ENCODE peak calls at places on chromosomes 16 and 17, in five cellular contexts. D is H9, E is neuronal stem cell, I is trophoblast cell, H is H1. W is an unnamed sample.

GRCh38 chr17:15091825-15092224 is 173.3 kb downstream of the PMP22 start:
- DNase-seq in D (no peak), E (no peak), I (no peak), H (no peak), W (no peak)

GRCh38 chr16:47204736-47205499 is 61.2 kb upstream of the NETO2 start:
- DNase-seq in D (no peak), E (no peak), I (no peak), H (no peak), W (no peak)

GRCh38 chr16:66928702-66929388 is 3.5 kb upstream of the RRAD start:
- DNase-seq in D (peak; percentile 70), E (no peak), I (no peak), H (peak; percentile 34), W (peak; percentile 55)

GRCh38 chr16:85718682-85719081 is 29.9 kb upstream of the GINS2 start:
- DNase-seq in D (peak; percentile 67), E (no peak), I (peak; percentile 38), H (no peak), W (peak; percentile 25)

GRCh38 chr16:83336630-83337029 is 471.1 kb upstream of the HSBP1 start:
- DNase-seq in D (no peak), E (no peak), I (no peak), H (no peak), W (peak; percentile 35)

GRCh38 chr17:39636927-39637736 is at the start of gene STARD3:
- DNase-seq in D (peak; percentile 97), E (peak; percentile 81), I (peak; percentile 89), H (no peak), W (peak; percentile 88)

GRCh38 chr17:33651631-33652030 is 358.5 kb upstream of the ASIC2 start:
- DNase-seq in D (peak; percentile 62), E (no peak), I (peak; percentile 22), H (no peak), W (peak; percentile 5)

GRCh38 chr17:41610965-41611640 is 1.5 kb downstream of the KRT16 start:
- DNase-seq in D (no peak), E (no peak), I (no peak), H (no peak), W (no peak)

GRCh38 chr16:19338335-19338734 is 52.8 kb downstream of the CLEC19A start:
- DNase-seq in D (no peak), E (no peak), I (peak; percentile 38), H (no peak), W (no peak)

GRCh38 chr16:88392616-88393015 is 9.9 kb downstream of the ZNF469 start:
- DNase-seq in D (no peak), E (no peak), I (no peak), H (no peak), W (no peak)

GRCh38 chr17:77774182-77774581 is 184.3 kb upstream of the TNRC6C start:
- DNase-seq in D (no peak), E (no peak), I (no peak), H (no peak), W (no peak)

GRCh38 chr16:89844739-89845339 is 16.6 kb downstream of the SPIRE2 start:
- DNase-seq in D (no peak), E (no peak), I (no peak), H (no peak), W (no peak)

GRCh38 chr16:89843409-89844350 is 15.4 kb downstream of the SPIRE2 start:
- DNase-seq in D (no peak), E (no peak), I (no peak), H (no peak), W (no peak)

GRCh38 chr16:89845417-89845816 is 17.1 kb downstream of the SPIRE2 start:
- DNase-seq in D (no peak), E (no peak), I (no peak), H (no peak), W (no peak)

GRCh38 chr16:89842471-89843408 is 14.5 kb downstream of the SPIRE2 start:
- DNase-seq in D (peak; percentile 22), E (no peak), I (peak; percentile 95), H (no peak), W (peak; percentile 54)

GRCh38 chr16:89841275-89841674 is 13.0 kb downstream of the SPIRE2 start:
- DNase-seq in D (no peak), E (no peak), I (no peak), H (no peak), W (no peak)
- H2BK12ac ChIP-seq in D (no peak overlapping the region), E (no peak overlapping the region), I (no peak overlapping the region), H (no peak overlapping the region), W (no peak overlapping the region)

GRCh38 chr17:6690641-6691040 is 22.5 kb downstream of the SLC13A5 start:
- DNase-seq in D (no peak), E (no peak), I (no peak), H (no peak), W (no peak)

GRCh38 chr17:6684881-6685767 is 28.0 kb downstream of the SLC13A5 start:
- DNase-seq in D (no peak), E (no peak), I (no peak), H (no peak), W (no peak)

GRCh38 chr17:6686026-6686425 is 27.1 kb downstream of the SLC13A5 start:
- DNase-seq in D (no peak), E (no peak), I (no peak), H (no peak), W (no peak)

GRCh38 chr17:6684460-6684783 is 28.7 kb downstream of the SLC13A5 start:
- DNase-seq in D (no peak), E (no peak), I (no peak), H (no peak), W (no peak)

DNA sequence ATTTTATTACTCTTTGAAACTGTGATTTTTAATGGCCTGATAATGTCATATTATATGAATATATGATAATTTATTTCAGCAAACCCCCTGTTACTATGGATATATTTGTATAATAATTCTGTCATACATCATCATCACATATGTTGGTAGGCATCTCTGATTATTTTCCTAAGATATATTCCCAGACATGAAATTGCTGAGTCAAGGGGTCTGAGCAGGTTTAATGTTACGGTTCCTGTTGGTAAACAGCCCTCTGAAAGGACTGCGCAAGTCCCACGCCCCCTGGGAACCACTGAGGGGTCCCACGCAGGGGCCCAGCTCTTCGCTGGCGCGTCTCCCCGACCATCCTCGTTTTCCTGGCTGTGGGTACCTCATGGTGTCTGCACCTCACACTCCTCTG is 24.2 kb downstream of the SLC13A5 start:
- DNase-seq in D (no peak), E (no peak), I (no peak), H (no peak), W (no peak)
- H2BK12ac ChIP-seq in D (no peak overlapping the region), E (no peak overlapping the region), I (no peak overlapping the region), H (no peak overlapping the region), W (no peak overlapping the region)

GRCh38 chr17:81575836-81576235 is 23.7 kb upstream of the FAAP100 start:
- DNase-seq in D (no peak), E (no peak), I (no peak), H (no peak), W (no peak)
- H2BK12ac ChIP-seq in D (no peak overlapping the region), E (no peak overlapping the region), I (no peak overlapping the region), H (no peak overlapping the region), W (no peak overlapping the region)

DNA sequence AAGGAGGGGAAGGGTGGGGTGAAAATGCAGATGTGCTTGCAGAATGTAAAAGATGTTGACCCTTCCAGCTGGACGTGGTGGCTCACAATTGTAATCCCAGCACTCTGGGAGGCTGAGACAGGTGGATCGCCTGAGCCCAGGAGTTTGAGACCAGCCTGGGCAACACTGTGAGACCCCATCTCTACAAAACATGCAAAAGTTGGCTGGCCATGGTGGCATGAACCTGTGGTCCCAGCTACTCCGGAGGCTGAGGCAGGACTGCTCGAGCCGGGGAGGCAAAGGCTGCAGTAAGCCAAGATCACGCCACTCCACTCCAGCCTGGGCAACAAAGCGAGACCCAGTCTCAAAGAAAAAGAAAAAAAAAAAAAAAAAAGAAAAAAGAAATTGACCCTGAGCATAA is 17.8 kb downstream of the ATP1B2 start:
- DNase-seq in D (no peak), E (no peak), I (no peak), H (no peak), W (no peak)
- H2BK12ac ChIP-seq in D (no peak overlapping the region), E (no peak overlapping the region), I (no peak overlapping the region), H (no peak overlapping the region), W (no peak overlapping the region)

GRCh38 chr16:7335991-7336634 is 3.5 kb downstream of the RBFOX1 start:
- DNase-seq in D (no peak), E (no peak), I (no peak), H (no peak), W (no peak)

GRCh38 chr16:7342598-7342997 is 10.0 kb downstream of the RBFOX1 start:
- DNase-seq in D (no peak), E (no peak), I (no peak), H (no peak), W (no peak)

GRCh38 chr16:7339700-7340099 is 7.1 kb downstream of the RBFOX1 start:
- DNase-seq in D (no peak), E (no peak), I (no peak), H (no peak), W (no peak)

GRCh38 chr16:7340938-7341337 is 8.3 kb downstream of the RBFOX1 start:
- DNase-seq in D (no peak), E (no peak), I (no peak), H (no peak), W (no peak)

GRCh38 chr16:7338826-7339225 is 6.2 kb downstream of the RBFOX1 start:
- DNase-seq in D (no peak), E (no peak), I (no peak), H (no peak), W (no peak)
- H2BK12ac ChIP-seq in D (no peak overlapping the region), E (no peak overlapping the region), I (no peak overlapping the region), H (no peak overlapping the region), W (no peak overlapping the region)

DNA sequence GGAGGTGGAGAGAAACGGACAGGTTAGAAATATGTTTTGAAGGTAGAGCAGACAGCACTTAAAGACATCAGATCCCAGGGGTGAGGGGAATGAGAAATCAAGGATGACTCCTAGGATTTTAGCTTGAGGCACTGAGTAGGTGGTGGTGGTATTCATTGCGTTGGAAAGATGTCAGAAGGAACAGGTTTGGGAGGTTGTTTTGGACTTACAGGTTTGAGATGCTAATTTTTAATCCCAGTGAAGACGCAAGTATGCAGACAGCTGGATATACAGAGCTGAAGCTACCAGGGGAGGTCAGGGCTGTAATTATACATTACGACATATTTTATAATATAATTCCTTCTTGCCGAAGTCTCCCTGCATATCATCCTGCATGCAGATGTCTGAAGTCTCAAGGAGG is 433.3 kb downstream of the XYLT1 start:
- DNase-seq in D (no peak), E (no peak), I (no peak), H (no peak), W (no peak)
- H2BK12ac ChIP-seq in D (no peak overlapping the region), E (no peak overlapping the region), I (no peak overlapping the region), H (no peak overlapping the region), W (no peak overlapping the region)